ENCODE peak calls at places on chromosomes 3 and 15, in ten cellular contexts. One of them, this sample, is unnamed.

GRCh38 chr3:120153294-120153693 is 59.0 kb upstream of the GSK3B start:
- DNase-seq in pancreas: no peak
- DNase-seq in endodermal cell: no peak
- DNase-seq in GM12865: no peak
- DNase-seq in esophagus squamous epithelium: no peak
- DNase-seq in psoas muscle: no peak
- DNase-seq in Calu3: no peak
- DNase-seq in right atrium auricular region: no peak
- DNase-seq in testis: no peak
- DNase-seq in uterus: no peak
- DNase-seq in this sample: no peak

GRCh38 chr3:58249358-58250092 is 11.9 kb downstream of the ABHD6 start:
- DNase-seq in GM12865: no peak
- DNase-seq in uterus: no peak
- DNase-seq in pancreas: no peak
- DNase-seq in psoas muscle: no peak
- DNase-seq in esophagus squamous epithelium: no peak
- DNase-seq in testis: no peak
- DNase-seq in endodermal cell: peak
- DNase-seq in Calu3: no peak
- DNase-seq in right atrium auricular region: no peak
- DNase-seq in this sample: no peak

GRCh38 chr3:194404365-194405140 is 5.5 kb upstream of the GP5 start:
- DNase-seq in psoas muscle: no peak
- DNase-seq in endodermal cell: no peak
- DNase-seq in pancreas: no peak
- DNase-seq in GM12865: peak
- DNase-seq in testis: peak
- DNase-seq in uterus: no peak
- DNase-seq in right atrium auricular region: no peak
- DNase-seq in Calu3: peak
- DNase-seq in esophagus squamous epithelium: no peak
- DNase-seq in this sample: no peak

GRCh38 chr3:143536817-143537535 is 311.3 kb downstream of the SLC9A9 start:
- DNase-seq in psoas muscle: no peak
- DNase-seq in uterus: no peak
- DNase-seq in Calu3: no peak
- DNase-seq in endodermal cell: no peak
- DNase-seq in right atrium auricular region: no peak
- DNase-seq in esophagus squamous epithelium: no peak
- DNase-seq in pancreas: no peak
- DNase-seq in testis: no peak
- DNase-seq in GM12865: peak
- DNase-seq in this sample: no peak

GRCh38 chr15:25683911-25684310 is 179.2 kb downstream of the ATP10A start:
- DNase-seq in GM12865: no peak
- DNase-seq in right atrium auricular region: no peak
- DNase-seq in endodermal cell: no peak
- DNase-seq in Calu3: no peak
- DNase-seq in esophagus squamous epithelium: no peak
- DNase-seq in pancreas: no peak
- DNase-seq in uterus: no peak
- DNase-seq in psoas muscle: no peak
- DNase-seq in testis: peak
- DNase-seq in this sample: no peak

GRCh38 chr3:46361408-46362283 is 7.7 kb downstream of the CCR2 start:
- DNase-seq in testis: no peak
- DNase-seq in Calu3: no peak
- DNase-seq in uterus: no peak
- DNase-seq in pancreas: no peak
- DNase-seq in GM12865: peak
- DNase-seq in right atrium auricular region: no peak
- DNase-seq in endodermal cell: no peak
- DNase-seq in esophagus squamous epithelium: no peak
- DNase-seq in psoas muscle: no peak
- DNase-seq in this sample: peak

GRCh38 chr3:39848365-39848764 is 39.0 kb downstream of the MYRIP start:
- DNase-seq in right atrium auricular region: no peak
- DNase-seq in pancreas: no peak
- DNase-seq in uterus: no peak
- DNase-seq in esophagus squamous epithelium: no peak
- DNase-seq in endodermal cell: no peak
- DNase-seq in GM12865: no peak
- DNase-seq in psoas muscle: no peak
- DNase-seq in testis: no peak
- DNase-seq in Calu3: no peak
- DNase-seq in this sample: no peak

GRCh38 chr15:39497016-39497758 is 83.7 kb upstream of the THBS1 start:
- DNase-seq in GM12865: no peak
- DNase-seq in right atrium auricular region: no peak
- DNase-seq in uterus: no peak
- DNase-seq in pancreas: no peak
- DNase-seq in Calu3: no peak
- DNase-seq in endodermal cell: no peak
- DNase-seq in testis: no peak
- DNase-seq in psoas muscle: no peak
- DNase-seq in esophagus squamous epithelium: no peak
- DNase-seq in this sample: no peak

GRCh38 chr3:87268646-87269211 is 7.7 kb downstream of the POU1F1 start:
- DNase-seq in psoas muscle: no peak
- DNase-seq in esophagus squamous epithelium: no peak
- DNase-seq in pancreas: no peak
- DNase-seq in uterus: no peak
- DNase-seq in right atrium auricular region: no peak
- DNase-seq in GM12865: no peak
- DNase-seq in Calu3: no peak
- DNase-seq in endodermal cell: no peak
- DNase-seq in testis: no peak
- DNase-seq in this sample: no peak

GRCh38 chr15:70023769-70024491 is 73.8 kb downstream of the TLE3 start:
- DNase-seq in testis: peak
- DNase-seq in esophagus squamous epithelium: no peak
- DNase-seq in Calu3: no peak
- DNase-seq in right atrium auricular region: peak
- DNase-seq in psoas muscle: peak
- DNase-seq in uterus: peak
- DNase-seq in pancreas: no peak
- DNase-seq in endodermal cell: peak
- DNase-seq in GM12865: peak
- DNase-seq in this sample: peak

GRCh38 chr15:56244811-56245576 is 1.3 kb upstream of the RFX7 start:
- DNase-seq in esophagus squamous epithelium: no peak
- DNase-seq in Calu3: peak
- DNase-seq in GM12865: peak
- DNase-seq in testis: no peak
- DNase-seq in uterus: peak
- DNase-seq in endodermal cell: peak
- DNase-seq in right atrium auricular region: no peak
- DNase-seq in pancreas: peak
- DNase-seq in psoas muscle: no peak
- DNase-seq in this sample: no peak

GRCh38 chr3:107506458-107506857 is 16.3 kb upstream of the BBX start:
- DNase-seq in endodermal cell: no peak
- DNase-seq in pancreas: no peak
- DNase-seq in esophagus squamous epithelium: no peak
- DNase-seq in GM12865: no peak
- DNase-seq in Calu3: no peak
- DNase-seq in right atrium auricular region: no peak
- DNase-seq in testis: no peak
- DNase-seq in psoas muscle: no peak
- DNase-seq in uterus: no peak
- DNase-seq in this sample: no peak

GRCh38 chr15:98560338-98560737 is 88.0 kb upstream of the IGF1R start:
- DNase-seq in endodermal cell: no peak
- DNase-seq in esophagus squamous epithelium: no peak
- DNase-seq in GM12865: no peak
- DNase-seq in testis: no peak
- DNase-seq in psoas muscle: no peak
- DNase-seq in Calu3: no peak
- DNase-seq in right atrium auricular region: no peak
- DNase-seq in pancreas: no peak
- DNase-seq in uterus: no peak
- DNase-seq in this sample: no peak

GRCh38 chr3:134134698-134135415 is 105.1 kb upstream of the SLCO2A1 start:
- DNase-seq in pancreas: no peak
- DNase-seq in GM12865: no peak
- DNase-seq in right atrium auricular region: no peak
- DNase-seq in esophagus squamous epithelium: no peak
- DNase-seq in endodermal cell: no peak
- DNase-seq in psoas muscle: no peak
- DNase-seq in testis: no peak
- DNase-seq in uterus: no peak
- DNase-seq in Calu3: no peak
- DNase-seq in this sample: no peak

GRCh38 chr3:107289354-107289753 is 87.9 kb upstream of the CCDC54 start:
- DNase-seq in GM12865: no peak
- DNase-seq in Calu3: no peak
- DNase-seq in right atrium auricular region: no peak
- DNase-seq in esophagus squamous epithelium: no peak
- DNase-seq in testis: no peak
- DNase-seq in pancreas: no peak
- DNase-seq in uterus: no peak
- DNase-seq in psoas muscle: no peak
- DNase-seq in endodermal cell: no peak
- DNase-seq in this sample: no peak

GRCh38 chr3:184156522-184156955 is 1.4 kb downstream of the DVL3 start:
- DNase-seq in esophagus squamous epithelium: no peak
- DNase-seq in GM12865: no peak
- DNase-seq in testis: peak
- DNase-seq in pancreas: peak
- DNase-seq in endodermal cell: no peak
- DNase-seq in uterus: peak
- DNase-seq in Calu3: peak
- DNase-seq in psoas muscle: peak
- DNase-seq in right atrium auricular region: no peak
- DNase-seq in this sample: no peak

GRCh38 chr3:10319251-10319650 is 1.7 kb downstream of the SEC13 start:
- DNase-seq in endodermal cell: no peak
- DNase-seq in esophagus squamous epithelium: no peak
- DNase-seq in testis: no peak
- DNase-seq in psoas muscle: no peak
- DNase-seq in GM12865: no peak
- DNase-seq in uterus: no peak
- DNase-seq in pancreas: no peak
- DNase-seq in Calu3: no peak
- DNase-seq in right atrium auricular region: no peak
- DNase-seq in this sample: no peak

DNA sequence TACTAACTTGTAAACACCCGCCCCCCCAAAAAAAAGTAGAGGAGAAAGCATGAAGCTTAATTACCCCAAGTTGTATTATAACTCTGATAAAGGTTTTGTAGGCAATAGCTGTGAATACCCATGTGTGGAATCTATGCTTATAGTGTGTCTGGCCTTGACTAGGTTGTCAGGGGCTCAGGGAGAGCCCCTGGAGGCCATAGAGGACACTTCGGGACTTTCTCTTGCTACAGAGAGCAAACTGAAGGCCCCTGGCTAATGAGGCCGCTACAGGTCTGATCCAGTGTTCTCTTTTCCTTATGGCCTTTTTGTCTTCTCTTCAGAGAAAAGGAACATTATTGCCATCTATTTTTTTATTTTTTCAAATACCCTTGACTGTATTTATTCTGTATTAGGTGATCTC is 19.1 kb upstream of the SCAANT1 start:
- DNase-seq in psoas muscle: no peak
- DNase-seq in right atrium auricular region: no peak
- DNase-seq in testis: no peak
- DNase-seq in endodermal cell: no peak
- DNase-seq in esophagus squamous epithelium: no peak
- DNase-seq in Calu3: no peak
- DNase-seq in uterus: no peak
- DNase-seq in GM12865: no peak
- DNase-seq in pancreas: no peak
- DNase-seq in this sample: no peak
- TF ChIP-seq CTCF in psoas muscle: no peak
- TF ChIP-seq CTCF in right atrium auricular region: no peak
- TF ChIP-seq CTCF in testis: no peak
- TF ChIP-seq CTCF in endodermal cell: peak
- TF ChIP-seq CTCF in esophagus squamous epithelium: no peak
- TF ChIP-seq CTCF in Calu3: no peak
- TF ChIP-seq CTCF in uterus: no peak
- TF ChIP-seq CTCF in GM12865: no peak
- TF ChIP-seq CTCF in pancreas: no peak
- TF ChIP-seq CTCF in this sample: no peak

GRCh38 chr15:44243146-44243545 is 45.4 kb upstream of the GOLM2 start:
- DNase-seq in psoas muscle: no peak
- DNase-seq in endodermal cell: no peak
- DNase-seq in right atrium auricular region: no peak
- DNase-seq in uterus: no peak
- DNase-seq in GM12865: no peak
- DNase-seq in testis: no peak
- DNase-seq in pancreas: no peak
- DNase-seq in esophagus squamous epithelium: no peak
- DNase-seq in Calu3: no peak
- DNase-seq in this sample: no peak

GRCh38 chr15:44246521-44247268 is 41.8 kb upstream of the GOLM2 start:
- DNase-seq in right atrium auricular region: no peak
- DNase-seq in pancreas: no peak
- DNase-seq in testis: no peak
- DNase-seq in endodermal cell: no peak
- DNase-seq in Calu3: no peak
- DNase-seq in esophagus squamous epithelium: no peak
- DNase-seq in psoas muscle: no peak
- DNase-seq in GM12865: no peak
- DNase-seq in uterus: no peak
- DNase-seq in this sample: no peak

GRCh38 chr15:44243829-44244228 is 44.7 kb upstream of the GOLM2 start:
- DNase-seq in endodermal cell: no peak
- DNase-seq in GM12865: no peak
- DNase-seq in Calu3: no peak
- DNase-seq in pancreas: no peak
- DNase-seq in psoas muscle: no peak
- DNase-seq in testis: no peak
- DNase-seq in right atrium auricular region: no peak
- DNase-seq in uterus: no peak
- DNase-seq in esophagus squamous epithelium: no peak
- DNase-seq in this sample: no peak
- TF ChIP-seq CTCF in endodermal cell: peak
- TF ChIP-seq CTCF in GM12865: no peak
- TF ChIP-seq CTCF in Calu3: no peak
- TF ChIP-seq CTCF in pancreas: no peak
- TF ChIP-seq CTCF in psoas muscle: no peak
- TF ChIP-seq CTCF in testis: no peak
- TF ChIP-seq CTCF in right atrium auricular region: no peak
- TF ChIP-seq CTCF in uterus: no peak
- TF ChIP-seq CTCF in esophagus squamous epithelium: no peak
- TF ChIP-seq CTCF in this sample: no peak

GRCh38 chr3:70833510-70833835 is 521.0 kb upstream of the MDFIC2 start:
- DNase-seq in pancreas: no peak
- DNase-seq in GM12865: no peak
- DNase-seq in psoas muscle: no peak
- DNase-seq in esophagus squamous epithelium: no peak
- DNase-seq in Calu3: no peak
- DNase-seq in right atrium auricular region: no peak
- DNase-seq in uterus: no peak
- DNase-seq in endodermal cell: no peak
- DNase-seq in testis: no peak
- DNase-seq in this sample: no peak
- TF ChIP-seq CTCF in pancreas: no peak
- TF ChIP-seq CTCF in GM12865: no peak
- TF ChIP-seq CTCF in psoas muscle: no peak
- TF ChIP-seq CTCF in esophagus squamous epithelium: no peak
- TF ChIP-seq CTCF in Calu3: no peak
- TF ChIP-seq CTCF in right atrium auricular region: no peak
- TF ChIP-seq CTCF in uterus: no peak
- TF ChIP-seq CTCF in endodermal cell: no peak
- TF ChIP-seq CTCF in testis: no peak
- TF ChIP-seq CTCF in this sample: no peak

GRCh38 chr3:171453175-171453868 is 6.9 kb downstream of the TNIK start:
- DNase-seq in pancreas: no peak
- DNase-seq in Calu3: no peak
- DNase-seq in esophagus squamous epithelium: no peak
- DNase-seq in GM12865: no peak
- DNase-seq in psoas muscle: no peak
- DNase-seq in endodermal cell: peak
- DNase-seq in right atrium auricular region: no peak
- DNase-seq in testis: peak
- DNase-seq in uterus: no peak
- DNase-seq in this sample: no peak
- TF ChIP-seq CTCF in pancreas: no peak
- TF ChIP-seq CTCF in Calu3: peak
- TF ChIP-seq CTCF in esophagus squamous epithelium: no peak
- TF ChIP-seq CTCF in GM12865: peak
- TF ChIP-seq CTCF in psoas muscle: peak
- TF ChIP-seq CTCF in endodermal cell: peak
- TF ChIP-seq CTCF in right atrium auricular region: peak
- TF ChIP-seq CTCF in testis: no peak
- TF ChIP-seq CTCF in uterus: no peak
- TF ChIP-seq CTCF in this sample: peak